ENCODE peak calls at places on chromosomes 6 and 20, in six cellular contexts. One of them, this sample, is unnamed. For H3K4me1, the result is how much of the 10 kb centered on the place peaks cover.

GRCh38 chr6:160979063-160979708 is 12.4 kb upstream of the MAP3K4 start:
- DNase-seq in neural progenitor cell: no peak
- DNase-seq in Peyer's patch: no peak
- DNase-seq in uterus: peak
- DNase-seq in right lobe of liver: no peak
- DNase-seq in endothelial cell of umbilical vein: no peak
- DNase-seq in this sample: peak

GRCh38 chr6:90496617-90497016 is 90.3 kb downstream of the MAP3K7 start:
- DNase-seq in neural progenitor cell: peak
- DNase-seq in right lobe of liver: no peak
- DNase-seq in Peyer's patch: no peak
- DNase-seq in endothelial cell of umbilical vein: peak
- DNase-seq in uterus: no peak
- DNase-seq in this sample: no peak

GRCh38 chr6:55943329-55943728 is 67.9 kb upstream of the BMP5 start:
- DNase-seq in right lobe of liver: no peak
- DNase-seq in endothelial cell of umbilical vein: no peak
- DNase-seq in uterus: no peak
- DNase-seq in Peyer's patch: no peak
- DNase-seq in neural progenitor cell: no peak
- DNase-seq in this sample: peak

GRCh38 chr6:156897907-156898531 is 120.8 kb downstream of the ARID1B start:
- DNase-seq in neural progenitor cell: no peak
- DNase-seq in right lobe of liver: no peak
- DNase-seq in endothelial cell of umbilical vein: no peak
- DNase-seq in Peyer's patch: no peak
- DNase-seq in uterus: no peak
- DNase-seq in this sample: no peak

GRCh38 chr20:25237610-25238318 is 10.1 kb upstream of the PYGB start:
- DNase-seq in Peyer's patch: no peak
- DNase-seq in endothelial cell of umbilical vein: peak
- DNase-seq in uterus: peak
- DNase-seq in right lobe of liver: no peak
- DNase-seq in neural progenitor cell: no peak
- DNase-seq in this sample: peak

GRCh38 chr6:33192671-33193602 is 670 bp upstream of the COL11A2 start:
- DNase-seq in uterus: no peak
- DNase-seq in Peyer's patch: no peak
- DNase-seq in neural progenitor cell: peak
- DNase-seq in right lobe of liver: no peak
- DNase-seq in endothelial cell of umbilical vein: no peak
- DNase-seq in this sample: no peak

GRCh38 chr20:20366896-20367680 is 816 bp upstream of the INSM1 start:
- DNase-seq in endothelial cell of umbilical vein: no peak
- DNase-seq in Peyer's patch: no peak
- DNase-seq in neural progenitor cell: peak
- DNase-seq in uterus: no peak
- DNase-seq in right lobe of liver: no peak
- DNase-seq in this sample: no peak

GRCh38 chr20:25030007-25030648 is 27.8 kb downstream of the ACSS1 start:
- DNase-seq in endothelial cell of umbilical vein: no peak
- DNase-seq in Peyer's patch: no peak
- DNase-seq in right lobe of liver: no peak
- DNase-seq in neural progenitor cell: no peak
- DNase-seq in uterus: no peak
- DNase-seq in this sample: no peak

GRCh38 chr20:37283530-37284195 is 5.8 kb upstream of the MANBAL start:
- DNase-seq in right lobe of liver: no peak
- DNase-seq in endothelial cell of umbilical vein: no peak
- DNase-seq in neural progenitor cell: no peak
- DNase-seq in uterus: no peak
- DNase-seq in Peyer's patch: peak
- DNase-seq in this sample: no peak

GRCh38 chr6:14095444-14095843 is 22.1 kb upstream of the CD83 start:
- DNase-seq in neural progenitor cell: no peak
- DNase-seq in Peyer's patch: no peak
- DNase-seq in uterus: no peak
- DNase-seq in right lobe of liver: no peak
- DNase-seq in endothelial cell of umbilical vein: no peak
- DNase-seq in this sample: no peak

GRCh38 chr20:58014628-58015315 is 213.7 kb downstream of the ANKRD60 start:
- DNase-seq in endothelial cell of umbilical vein: no peak
- DNase-seq in neural progenitor cell: no peak
- DNase-seq in right lobe of liver: peak
- DNase-seq in Peyer's patch: no peak
- DNase-seq in uterus: no peak
- DNase-seq in this sample: peak

GRCh38 chr6:100475554-100476325 is 11.0 kb upstream of the SIM1 start:
- DNase-seq in right lobe of liver: no peak
- DNase-seq in neural progenitor cell: no peak
- DNase-seq in Peyer's patch: no peak
- DNase-seq in endothelial cell of umbilical vein: no peak
- DNase-seq in uterus: no peak
- DNase-seq in this sample: no peak

GRCh38 chr20:19936801-19937583 is 80.2 kb upstream of the NAA20 start:
- DNase-seq in neural progenitor cell: no peak
- DNase-seq in Peyer's patch: no peak
- DNase-seq in right lobe of liver: no peak
- DNase-seq in uterus: no peak
- DNase-seq in endothelial cell of umbilical vein: peak
- DNase-seq in this sample: no peak

GRCh38 chr6:46757206-46757564 is 10.5 kb downstream of the ANKRD66 start:
- DNase-seq in uterus: no peak
- DNase-seq in Peyer's patch: no peak
- DNase-seq in neural progenitor cell: no peak
- DNase-seq in endothelial cell of umbilical vein: no peak
- DNase-seq in right lobe of liver: no peak
- DNase-seq in this sample: no peak

GRCh38 chr6:53439556-53439955 is 90.8 kb upstream of the ELOVL5 start:
- DNase-seq in uterus: no peak
- DNase-seq in neural progenitor cell: no peak
- DNase-seq in right lobe of liver: no peak
- DNase-seq in Peyer's patch: no peak
- DNase-seq in endothelial cell of umbilical vein: no peak
- DNase-seq in this sample: peak

GRCh38 chr6:123802697-123803455 is 789 bp upstream of the NKAIN2 start:
- DNase-seq in Peyer's patch: peak
- DNase-seq in endothelial cell of umbilical vein: peak
- DNase-seq in neural progenitor cell: peak
- DNase-seq in uterus: peak
- DNase-seq in right lobe of liver: peak
- DNase-seq in this sample: peak

GRCh38 chr20:37379967-37380828 is 34.3 kb downstream of the SRC start:
- DNase-seq in Peyer's patch: peak
- DNase-seq in uterus: no peak
- DNase-seq in right lobe of liver: peak
- DNase-seq in neural progenitor cell: no peak
- DNase-seq in endothelial cell of umbilical vein: no peak
- DNase-seq in this sample: peak

GRCh38 chr6:80523531-80523970 is 417.1 kb downstream of the BCKDHB start:
- DNase-seq in neural progenitor cell: peak
- DNase-seq in uterus: peak
- DNase-seq in right lobe of liver: no peak
- DNase-seq in Peyer's patch: no peak
- DNase-seq in endothelial cell of umbilical vein: peak
- DNase-seq in this sample: no peak
- TF ChIP-seq CTCF in neural progenitor cell: peak
- TF ChIP-seq CTCF in uterus: no peak
- TF ChIP-seq CTCF in right lobe of liver: no peak
- TF ChIP-seq CTCF in Peyer's patch: no peak
- TF ChIP-seq CTCF in endothelial cell of umbilical vein: peak
- TF ChIP-seq CTCF in this sample: no peak

DNA sequence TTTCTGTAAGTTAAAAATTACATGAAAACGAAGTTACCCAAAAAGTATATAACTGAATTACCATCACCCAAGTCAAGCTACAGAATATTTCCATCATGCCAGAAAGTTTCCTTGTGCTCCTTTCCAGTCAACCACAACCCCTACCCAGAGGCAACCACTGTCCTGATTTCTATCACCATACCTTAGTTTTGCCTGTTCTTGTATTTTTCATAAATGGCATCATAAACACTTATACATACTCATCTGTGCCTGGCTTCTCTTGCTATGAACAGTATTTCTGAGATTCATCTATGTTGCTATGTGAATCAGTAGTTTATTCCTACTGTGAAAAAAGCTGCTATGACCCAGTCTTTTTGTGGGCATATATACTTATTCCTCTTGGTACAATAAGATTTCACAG is 7.4 kb downstream of the FKBP5 start:
- DNase-seq in neural progenitor cell: no peak
- DNase-seq in uterus: no peak
- DNase-seq in right lobe of liver: no peak
- DNase-seq in endothelial cell of umbilical vein: no peak
- DNase-seq in Peyer's patch: no peak
- DNase-seq in this sample: no peak
- H3K4me1 ChIP-seq in neural progenitor cell: under half
- H3K4me1 ChIP-seq in uterus: under half
- H3K4me1 ChIP-seq in right lobe of liver: half or more
- H3K4me1 ChIP-seq in endothelial cell of umbilical vein: under half
- H3K4me1 ChIP-seq in Peyer's patch: under half
- H3K4me1 ChIP-seq in this sample: under half

GRCh38 chr20:49446808-49447207 is 35.7 kb downstream of the KCNB1 start:
- DNase-seq in neural progenitor cell: peak
- DNase-seq in uterus: peak
- DNase-seq in right lobe of liver: peak
- DNase-seq in endothelial cell of umbilical vein: no peak
- DNase-seq in Peyer's patch: peak
- DNase-seq in this sample: peak
- TF ChIP-seq CTCF in neural progenitor cell: no peak
- TF ChIP-seq CTCF in uterus: no peak
- TF ChIP-seq CTCF in right lobe of liver: no peak
- TF ChIP-seq CTCF in endothelial cell of umbilical vein: no peak
- TF ChIP-seq CTCF in Peyer's patch: no peak
- TF ChIP-seq CTCF in this sample: no peak

GRCh38 chr6:111524252-111524651 is 41.2 kb upstream of the REV3L start:
- DNase-seq in endothelial cell of umbilical vein: no peak
- DNase-seq in Peyer's patch: no peak
- DNase-seq in neural progenitor cell: no peak
- DNase-seq in uterus: no peak
- DNase-seq in right lobe of liver: no peak
- DNase-seq in this sample: no peak
- H3K4me1 ChIP-seq in endothelial cell of umbilical vein: under half
- H3K4me1 ChIP-seq in Peyer's patch: under half
- H3K4me1 ChIP-seq in neural progenitor cell: under half
- H3K4me1 ChIP-seq in uterus: under half
- H3K4me1 ChIP-seq in right lobe of liver: under half
- H3K4me1 ChIP-seq in this sample: under half

This sample was measured in astrocyte.